ENCODE peak calls at places on chromosome 2, in seven cellular contexts. One of them, this sample, is unnamed.

GRCh38 chr2:239106314-239106908 is 258.5 kb downstream of the TWIST2 start:
- DNase-seq in heart left ventricle: peak; percentile 38
- DNase-seq in breast epithelium: no peak
- DNase-seq in H54: peak; percentile 90
- DNase-seq in esophagus squamous epithelium: no peak
- DNase-seq in spleen: no peak
- DNase-seq in HepG2: peak; percentile 43
- DNase-seq in this sample: peak; percentile 52

GRCh38 chr2:206375956-206376355 is 67.4 kb upstream of the ADAM23 start:
- DNase-seq in heart left ventricle: no peak
- DNase-seq in esophagus squamous epithelium: no peak
- DNase-seq in H54: no peak
- DNase-seq in spleen: no peak
- DNase-seq in HepG2: no peak
- DNase-seq in breast epithelium: no peak
- DNase-seq in this sample: no peak

GRCh38 chr2:70964596-70965386 is 13.6 kb upstream of the ANKRD53 start:
- DNase-seq in HepG2: peak; percentile 22
- DNase-seq in spleen: peak; percentile 93
- DNase-seq in H54: peak; percentile 63
- DNase-seq in breast epithelium: peak; percentile 29
- DNase-seq in heart left ventricle: peak; percentile 70
- DNase-seq in esophagus squamous epithelium: no peak
- DNase-seq in this sample: peak; percentile 75

GRCh38 chr2:22942441-22942840 is 442.5 kb upstream of the KLHL29 start:
- DNase-seq in esophagus squamous epithelium: no peak
- DNase-seq in HepG2: no peak
- DNase-seq in H54: no peak
- DNase-seq in heart left ventricle: no peak
- DNase-seq in breast epithelium: no peak
- DNase-seq in spleen: no peak
- DNase-seq in this sample: no peak

GRCh38 chr2:39094717-39095363 is 26.0 kb downstream of the SOS1 start:
- DNase-seq in spleen: no peak
- DNase-seq in heart left ventricle: no peak
- DNase-seq in H54: no peak
- DNase-seq in HepG2: no peak
- DNase-seq in breast epithelium: no peak
- DNase-seq in esophagus squamous epithelium: no peak
- DNase-seq in this sample: no peak

GRCh38 chr2:9256570-9257043 is 50.0 kb downstream of the ASAP2 start:
- DNase-seq in breast epithelium: no peak
- DNase-seq in esophagus squamous epithelium: no peak
- DNase-seq in spleen: no peak
- DNase-seq in HepG2: no peak
- DNase-seq in heart left ventricle: no peak
- DNase-seq in H54: no peak
- DNase-seq in this sample: no peak

GRCh38 chr2:18483896-18484295 is 76.6 kb downstream of the RDH14 start:
- DNase-seq in breast epithelium: no peak
- DNase-seq in esophagus squamous epithelium: no peak
- DNase-seq in H54: no peak
- DNase-seq in HepG2: no peak
- DNase-seq in heart left ventricle: no peak
- DNase-seq in spleen: no peak
- DNase-seq in this sample: no peak

GRCh38 chr2:170813611-170814550 is 2.8 kb upstream of the GAD1 start:
- DNase-seq in breast epithelium: no peak
- DNase-seq in H54: no peak
- DNase-seq in esophagus squamous epithelium: no peak
- DNase-seq in spleen: no peak
- DNase-seq in heart left ventricle: no peak
- DNase-seq in HepG2: peak; percentile 41
- DNase-seq in this sample: no peak

GRCh38 chr2:227205701-227206100 is 41.3 kb downstream of the COL4A3 start:
- DNase-seq in H54: no peak
- DNase-seq in esophagus squamous epithelium: no peak
- DNase-seq in HepG2: no peak
- DNase-seq in spleen: no peak
- DNase-seq in heart left ventricle: no peak
- DNase-seq in breast epithelium: no peak
- DNase-seq in this sample: no peak

GRCh38 chr2:166230024-166230723 is 102.4 kb upstream of the SCN1A start:
- DNase-seq in HepG2: peak; percentile 98
- DNase-seq in H54: no peak
- DNase-seq in heart left ventricle: no peak
- DNase-seq in spleen: no peak
- DNase-seq in esophagus squamous epithelium: no peak
- DNase-seq in breast epithelium: no peak
- DNase-seq in this sample: no peak

GRCh38 chr2:234550511-234551107 is 53.7 kb upstream of the ARL4C start:
- DNase-seq in heart left ventricle: peak; percentile 56
- DNase-seq in breast epithelium: peak; percentile 88
- DNase-seq in H54: peak; percentile 60
- DNase-seq in spleen: no peak
- DNase-seq in HepG2: peak; percentile 73
- DNase-seq in esophagus squamous epithelium: no peak
- DNase-seq in this sample: peak; percentile 59

DNA sequence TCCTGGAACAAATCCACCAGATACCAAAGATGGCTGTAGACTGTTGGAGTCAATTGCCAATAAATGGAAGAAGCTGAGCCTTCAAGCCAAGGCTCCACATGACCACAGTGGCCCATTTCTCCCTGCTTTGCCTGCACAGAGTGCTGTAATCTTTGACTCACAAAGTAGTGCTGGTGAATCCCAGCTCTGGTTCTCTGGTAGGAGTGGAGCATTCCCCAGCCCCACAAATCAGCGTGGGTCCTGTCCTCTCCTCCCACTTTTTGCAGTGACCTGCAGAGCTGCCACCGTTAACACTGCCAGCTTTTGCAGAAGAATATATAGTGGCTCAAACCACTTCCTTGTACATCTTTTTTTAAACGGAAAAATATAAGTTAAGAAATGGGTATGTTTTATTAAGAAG is 93.9 kb downstream of the MGAT5 start:
- DNase-seq in heart left ventricle: no peak
- DNase-seq in HepG2: no peak
- DNase-seq in breast epithelium: no peak
- DNase-seq in spleen: no peak
- DNase-seq in H54: peak; percentile 13
- DNase-seq in esophagus squamous epithelium: no peak
- DNase-seq in this sample: no peak
- TF ChIP-seq POLR2A in heart left ventricle: no peak
- TF ChIP-seq POLR2A in HepG2: no peak
- TF ChIP-seq POLR2A in breast epithelium: no peak
- TF ChIP-seq POLR2A in spleen: no peak
- TF ChIP-seq POLR2A in H54: no peak
- TF ChIP-seq POLR2A in esophagus squamous epithelium: no peak
- TF ChIP-seq POLR2A in this sample: no peak

GRCh38 chr2:181320638-181321037 is 136.5 kb upstream of the ITGA4 start:
- DNase-seq in spleen: no peak
- DNase-seq in esophagus squamous epithelium: no peak
- DNase-seq in breast epithelium: no peak
- DNase-seq in H54: no peak
- DNase-seq in HepG2: no peak
- DNase-seq in heart left ventricle: no peak
- DNase-seq in this sample: no peak

GRCh38 chr2:181313845-181314244 is 143.3 kb upstream of the ITGA4 start:
- DNase-seq in esophagus squamous epithelium: no peak
- DNase-seq in spleen: no peak
- DNase-seq in HepG2: no peak
- DNase-seq in heart left ventricle: no peak
- DNase-seq in breast epithelium: no peak
- DNase-seq in H54: no peak
- DNase-seq in this sample: no peak

GRCh38 chr2:181317511-181317910 is 139.7 kb upstream of the ITGA4 start:
- DNase-seq in breast epithelium: no peak
- DNase-seq in esophagus squamous epithelium: no peak
- DNase-seq in H54: no peak
- DNase-seq in spleen: no peak
- DNase-seq in HepG2: no peak
- DNase-seq in heart left ventricle: no peak
- DNase-seq in this sample: no peak

GRCh38 chr2:181318504-181319280 is 138.5 kb upstream of the ITGA4 start:
- DNase-seq in H54: no peak
- DNase-seq in HepG2: no peak
- DNase-seq in heart left ventricle: no peak
- DNase-seq in spleen: no peak
- DNase-seq in breast epithelium: no peak
- DNase-seq in esophagus squamous epithelium: no peak
- DNase-seq in this sample: no peak

GRCh38 chr2:181319291-181319690 is 137.9 kb upstream of the ITGA4 start:
- DNase-seq in HepG2: no peak
- DNase-seq in spleen: no peak
- DNase-seq in esophagus squamous epithelium: no peak
- DNase-seq in H54: no peak
- DNase-seq in heart left ventricle: no peak
- DNase-seq in breast epithelium: no peak
- DNase-seq in this sample: no peak
- TF ChIP-seq POLR2A in HepG2: no peak
- TF ChIP-seq POLR2A in spleen: no peak
- TF ChIP-seq POLR2A in esophagus squamous epithelium: no peak
- TF ChIP-seq POLR2A in H54: no peak
- TF ChIP-seq POLR2A in heart left ventricle: no peak
- TF ChIP-seq POLR2A in breast epithelium: no peak
- TF ChIP-seq POLR2A in this sample: no peak

GRCh38 chr2:238063414-238064189 is 2.8 kb downstream of the SCLY start:
- DNase-seq in esophagus squamous epithelium: no peak
- DNase-seq in breast epithelium: no peak
- DNase-seq in HepG2: peak; percentile 39
- DNase-seq in spleen: no peak
- DNase-seq in heart left ventricle: no peak
- DNase-seq in H54: no peak
- DNase-seq in this sample: no peak

GRCh38 chr2:238061310-238062202 is 755 bp downstream of the SCLY start:
- DNase-seq in spleen: peak; percentile 80
- DNase-seq in HepG2: peak; percentile 35
- DNase-seq in breast epithelium: peak; percentile 27
- DNase-seq in heart left ventricle: no peak
- DNase-seq in esophagus squamous epithelium: no peak
- DNase-seq in H54: peak; percentile 66
- DNase-seq in this sample: peak; percentile 27

GRCh38 chr2:238060096-238060541 is 682 bp upstream of the SCLY start:
- DNase-seq in esophagus squamous epithelium: no peak
- DNase-seq in spleen: no peak
- DNase-seq in HepG2: no peak
- DNase-seq in breast epithelium: no peak
- DNase-seq in heart left ventricle: no peak
- DNase-seq in H54: no peak
- DNase-seq in this sample: no peak

GRCh38 chr2:238059505-238059904 is 1.3 kb upstream of the SCLY start:
- DNase-seq in breast epithelium: no peak
- DNase-seq in H54: no peak
- DNase-seq in heart left ventricle: no peak
- DNase-seq in HepG2: no peak
- DNase-seq in esophagus squamous epithelium: no peak
- DNase-seq in spleen: no peak
- DNase-seq in this sample: no peak

GRCh38 chr2:238060542-238061309 is at the start of gene SCLY:
- DNase-seq in heart left ventricle: peak; percentile 99
- DNase-seq in breast epithelium: peak; percentile 97
- DNase-seq in spleen: peak; percentile 99
- DNase-seq in esophagus squamous epithelium: peak; percentile 64
- DNase-seq in H54: peak; percentile 99
- DNase-seq in HepG2: peak; percentile 97
- DNase-seq in this sample: peak; percentile 99
- TF ChIP-seq POLR2A in heart left ventricle: peak; percentile 88
- TF ChIP-seq POLR2A in breast epithelium: peak; percentile 84
- TF ChIP-seq POLR2A in spleen: peak; percentile 66
- TF ChIP-seq POLR2A in esophagus squamous epithelium: peak; percentile 67
- TF ChIP-seq POLR2A in H54: peak; percentile 82
- TF ChIP-seq POLR2A in HepG2: peak; percentile 87
- TF ChIP-seq POLR2A in this sample: no peak

DNA sequence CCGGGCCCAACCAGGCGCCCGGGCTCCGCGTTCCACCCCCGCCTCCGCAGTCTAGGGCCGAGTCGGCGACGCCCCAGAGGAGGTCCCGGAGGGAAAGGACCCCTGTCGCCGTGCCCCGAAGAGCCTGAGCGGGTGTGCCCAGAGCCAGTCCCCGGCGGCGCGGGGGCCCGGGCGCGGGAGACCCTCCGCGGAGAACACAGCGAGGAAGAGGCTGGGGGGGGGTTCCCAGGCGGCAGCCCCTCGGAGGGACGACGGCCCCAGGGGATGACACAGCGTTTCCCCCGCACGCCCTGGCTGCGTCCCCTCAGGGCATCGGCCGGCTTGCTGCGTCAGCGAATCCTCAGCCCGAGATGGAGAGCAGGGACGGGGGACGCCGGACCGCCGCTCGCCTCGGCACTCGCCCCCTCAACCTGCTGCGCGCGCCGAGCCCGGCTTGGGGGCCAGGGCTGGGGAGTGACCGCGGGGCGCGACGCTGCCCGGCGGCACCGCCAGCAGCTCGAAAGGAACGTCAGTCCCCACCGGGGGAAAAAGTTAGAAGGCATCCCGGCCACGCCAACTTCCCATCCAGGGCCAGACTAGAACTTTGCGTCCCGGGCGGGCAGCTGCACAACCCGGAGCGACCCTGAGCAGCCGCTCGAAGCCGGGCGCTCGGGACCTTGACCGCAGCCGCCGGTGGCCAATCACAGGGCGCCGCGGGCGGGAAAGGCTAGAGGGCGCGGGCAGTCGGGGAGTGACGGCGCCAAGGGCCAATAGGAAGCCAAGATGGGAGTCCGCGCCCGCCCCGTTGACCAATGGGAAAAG is 661 bp downstream of the SFXN5 start:
- DNase-seq in H54: peak; percentile 95
- DNase-seq in HepG2: peak; percentile 95
- DNase-seq in heart left ventricle: peak; percentile 99
- DNase-seq in esophagus squamous epithelium: peak; percentile 83
- DNase-seq in spleen: peak; percentile 98
- DNase-seq in breast epithelium: peak; percentile 94
- DNase-seq in this sample: peak; percentile 98
- TF ChIP-seq POLR2A in H54: peak; percentile 45
- TF ChIP-seq POLR2A in HepG2: no peak
- TF ChIP-seq POLR2A in heart left ventricle: peak; percentile 81
- TF ChIP-seq POLR2A in esophagus squamous epithelium: peak; percentile 39
- TF ChIP-seq POLR2A in spleen: no peak
- TF ChIP-seq POLR2A in breast epithelium: no peak
- TF ChIP-seq POLR2A in this sample: no peak

DNA sequence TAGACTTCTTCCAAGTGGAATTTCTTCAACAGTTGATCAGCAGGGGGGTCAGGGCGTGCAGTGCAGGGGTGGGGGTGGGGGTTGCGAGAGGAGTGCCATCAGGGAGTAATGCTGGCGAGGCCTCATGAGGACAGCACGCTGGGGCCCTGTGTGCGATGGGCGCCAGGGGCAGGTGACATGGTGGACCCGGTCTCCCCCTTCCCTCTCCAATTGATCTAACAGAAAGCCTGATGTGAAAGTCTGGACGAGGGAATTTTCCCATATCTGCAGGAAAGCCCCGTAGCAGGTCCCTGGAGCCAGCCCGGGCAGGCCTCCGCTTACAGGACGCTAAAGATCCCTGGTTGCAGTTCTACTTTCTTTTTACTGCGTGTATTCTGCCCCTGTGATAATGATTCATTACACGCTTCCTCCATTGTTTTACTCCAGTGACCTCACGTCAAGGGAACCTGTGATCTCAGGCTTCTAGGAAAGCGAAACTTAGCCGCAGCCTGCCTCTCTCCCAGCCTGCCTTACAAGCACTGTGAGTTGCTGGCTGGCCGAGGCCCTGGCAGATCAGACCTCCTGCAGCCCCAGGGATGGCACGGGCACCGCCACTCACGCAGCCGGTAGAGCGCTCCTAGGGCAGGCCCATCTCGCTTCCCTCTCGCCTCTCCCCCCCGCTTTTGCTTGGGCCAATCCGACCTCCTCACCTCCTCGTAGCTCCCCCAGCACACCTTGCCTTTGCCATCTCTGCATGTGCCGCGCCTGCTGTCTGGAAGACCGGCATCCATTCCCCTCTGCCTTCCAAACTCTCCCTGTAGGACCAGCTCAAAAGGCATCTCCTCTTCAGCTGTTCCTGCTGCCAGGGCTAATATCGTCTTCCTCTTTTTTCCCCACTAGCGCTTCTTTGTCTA is 19.2 kb downstream of the NEURL3 start:
- DNase-seq in esophagus squamous epithelium: no peak
- DNase-seq in heart left ventricle: peak; percentile 75
- DNase-seq in HepG2: peak; percentile 48
- DNase-seq in H54: peak; percentile 83
- DNase-seq in spleen: peak; percentile 92
- DNase-seq in breast epithelium: peak; percentile 74
- DNase-seq in this sample: peak; percentile 60
- TF ChIP-seq POLR2A in esophagus squamous epithelium: peak; percentile 48
- TF ChIP-seq POLR2A in heart left ventricle: peak; percentile 69
- TF ChIP-seq POLR2A in HepG2: no peak
- TF ChIP-seq POLR2A in H54: peak; percentile 40
- TF ChIP-seq POLR2A in spleen: peak; percentile 38
- TF ChIP-seq POLR2A in breast epithelium: no peak
- TF ChIP-seq POLR2A in this sample: peak; percentile 95

This sample was measured in GM12891.